ENCODE peak calls at places on chromosomes 4 and X, in ten cellular contexts. D, L, H, X, N, E, M, S, R and F are unnamed samples.

GRCh38 chrX:109886122-109886761 is 116.7 kb upstream of the TMEM164 start:
- DNase-seq in L (no peak), R (no peak), X (peak; percentile 35), S (no peak), N (peak; percentile 24), H (no peak), M (no peak), E (peak; percentile 26), D (peak; percentile 28), F (no peak)

GRCh38 chr4:15250021-15250441 is 177.8 kb upstream of the C1QTNF7 start:
- DNase-seq in M (no peak), D (no peak), L (no peak), N (peak; percentile 27), R (no peak), S (no peak), H (no peak), X (no peak), E (no peak), F (no peak)

GRCh38 chrX:53128097-53128749 is 34.3 kb downstream of the KANTR start:
- DNase-seq in S (no peak), M (no peak), H (no peak), E (no peak), X (no peak), L (no peak), R (no peak), N (peak; percentile 14), D (no peak), F (no peak)

GRCh38 chr4:169362607-169363006 is 91.9 kb upstream of the SH3RF1 start:
- DNase-seq in E (no peak), L (no peak), R (no peak), X (no peak), S (no peak), H (no peak), M (no peak), D (no peak), N (no peak), F (no peak)

GRCh38 chr4:153409924-153410501 is 56.1 kb upstream of the TMEM131L start:
- DNase-seq in L (no peak), E (no peak), X (no peak), R (no peak), N (peak; percentile 34), S (no peak), D (no peak), M (no peak), H (no peak), F (no peak)

GRCh38 chr4:184475096-184475461 is 729 bp upstream of the IRF2 start:
- DNase-seq in H (peak; percentile 67), M (peak; percentile 83), X (peak; percentile 44), S (peak; percentile 56), R (peak; percentile 68), D (peak; percentile 51), N (peak; percentile 42), E (peak; percentile 62), L (peak; percentile 66), F (no peak)

GRCh38 chrX:132216806-132217202 is 2.4 kb downstream of the RAP2C start:
- DNase-seq in N (peak; percentile 47), E (no peak), D (peak; percentile 45), S (no peak), M (no peak), H (no peak), X (no peak), L (no peak), R (no peak), F (no peak)

GRCh38 chr4:67130411-67130810 is 414.9 kb downstream of the CENPC start:
- DNase-seq in M (no peak), E (no peak), X (no peak), L (no peak), H (no peak), R (no peak), D (no peak), S (no peak), N (peak; percentile 4), F (no peak)

GRCh38 chr4:48779095-48779997 is 733 bp downstream of the FRYL start:
- DNase-seq in H (peak; percentile 82), X (peak; percentile 64), D (peak; percentile 52), N (peak; percentile 62), R (peak; percentile 74), S (peak; percentile 64), M (peak; percentile 87), L (peak; percentile 39), E (peak; percentile 68), F (peak; percentile 74)

GRCh38 chr4:147801820-147802219 is 69.9 kb downstream of the ARHGAP10 start:
- DNase-seq in E (no peak), L (no peak), X (no peak), M (no peak), H (no peak), D (no peak), N (no peak), S (no peak), R (no peak), F (no peak)

GRCh38 chrX:48632207-48632606 is 34.9 kb downstream of the WDR13 start:
- DNase-seq in D (no peak), H (no peak), S (no peak), X (no peak), E (no peak), M (no peak), N (no peak), R (no peak), L (no peak), F (no peak)

GRCh38 chrX:48626401-48627298 is 29.4 kb downstream of the WDR13 start:
- DNase-seq in L (no peak), X (no peak), E (no peak), M (no peak), N (no peak), D (no peak), H (no peak), R (no peak), S (no peak), F (no peak)

GRCh38 chrX:48636776-48637175 is 39.5 kb downstream of the WDR13 start:
- DNase-seq in H (no peak), D (no peak), N (no peak), X (no peak), E (no peak), R (no peak), S (no peak), L (no peak), M (no peak), F (no peak)

GRCh38 chrX:48636286-48636685 is 39.0 kb downstream of the WDR13 start:
- DNase-seq in X (no peak), M (no peak), H (no peak), E (no peak), S (no peak), N (no peak), L (no peak), R (no peak), D (no peak), F (no peak)

GRCh38 chrX:48631376-48632090 is 34.2 kb downstream of the WDR13 start:
- DNase-seq in X (peak; percentile 79), S (peak; percentile 86), E (peak; percentile 85), N (peak; percentile 82), D (peak; percentile 85), R (peak; percentile 54), H (peak; percentile 55), M (peak; percentile 70), L (peak; percentile 90), F (peak; percentile 70)
- H3K27ac ChIP-seq in X (peak overlapping the region; percentile 24), S (no peak overlapping the region), E (no peak overlapping the region), N (no peak overlapping the region), D (no peak overlapping the region), R (no peak overlapping the region), H (no peak overlapping the region), M (no peak overlapping the region), L (peak overlapping the region; percentile 44), F (no peak overlapping the region)

DNA sequence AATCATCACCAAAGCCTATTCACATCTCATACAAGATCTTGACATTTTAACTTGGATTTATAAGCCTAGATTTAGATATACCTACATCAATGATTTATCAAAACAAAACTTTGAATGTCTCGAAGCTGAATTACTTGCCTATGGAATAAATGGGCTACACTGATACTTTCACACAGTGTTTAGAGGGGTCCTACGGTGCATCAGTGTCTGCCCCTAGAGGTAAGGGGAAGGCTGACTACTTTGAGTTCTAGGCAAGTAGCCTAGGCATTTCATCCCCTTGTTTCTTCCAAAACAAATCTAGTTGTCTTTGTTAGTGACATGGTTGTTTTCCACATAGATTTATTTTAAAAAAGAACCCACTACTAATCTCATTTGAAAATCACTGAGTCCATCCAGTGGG is 158.1 kb upstream of the ATOH1 start:
- DNase-seq in R (no peak), S (no peak), N (no peak), D (no peak), L (no peak), H (no peak), M (no peak), X (no peak), E (no peak), F (no peak)
- H3K27ac ChIP-seq in R (no peak overlapping the region), S (no peak overlapping the region), N (no peak overlapping the region), D (no peak overlapping the region), L (no peak overlapping the region), H (no peak overlapping the region), M (no peak overlapping the region), X (no peak overlapping the region), E (no peak overlapping the region), F (no peak overlapping the region)

GRCh38 chrX:15856580-15856979 is 2.0 kb upstream of the AP1S2 start:
- DNase-seq in R (peak; percentile 3), D (no peak), E (no peak), N (no peak), H (no peak), S (no peak), X (no peak), M (no peak), L (no peak), F (no peak)
- H3K27ac ChIP-seq in R (no peak overlapping the region), D (no peak overlapping the region), E (peak overlapping the region; percentile 92), N (no peak overlapping the region), H (peak overlapping the region; percentile 93), S (no peak overlapping the region), X (peak overlapping the region; percentile 91), M (peak overlapping the region; percentile 86), L (peak overlapping the region; percentile 86), F (no peak overlapping the region)

GRCh38 chr4:41052287-41052686 is 162.1 kb downstream of the APBB2 start:
- DNase-seq in L (no peak), X (no peak), N (no peak), S (no peak), D (no peak), R (no peak), H (no peak), M (no peak), E (no peak), F (no peak)
- H3K27ac ChIP-seq in L (no peak overlapping the region), X (no peak overlapping the region), N (no peak overlapping the region), S (no peak overlapping the region), D (no peak overlapping the region), R (no peak overlapping the region), H (no peak overlapping the region), M (peak overlapping the region; percentile 63), E (no peak overlapping the region), F (no peak overlapping the region)

GRCh38 chr4:55170462-55170861 is 45.1 kb upstream of the KDR start:
- DNase-seq in S (no peak), X (no peak), N (no peak), R (no peak), H (no peak), L (no peak), M (no peak), D (no peak), E (no peak), F (no peak)

GRCh38 chr4:55173580-55173979 is 48.2 kb upstream of the KDR start:
- DNase-seq in M (no peak), X (no peak), N (peak; percentile 81), L (no peak), E (no peak), R (no peak), S (no peak), D (peak; percentile 60), H (no peak), F (no peak)

GRCh38 chr4:55172694-55173287 is 47.4 kb upstream of the KDR start:
- DNase-seq in N (peak; percentile 76), H (no peak), R (no peak), X (no peak), D (no peak), L (peak; percentile 32), S (no peak), M (no peak), E (no peak), F (no peak)

GRCh38 chr4:55169352-55169959 is 44.1 kb upstream of the KDR start:
- DNase-seq in H (no peak), M (no peak), E (no peak), N (peak; percentile 44), D (no peak), X (no peak), L (no peak), S (no peak), R (no peak), F (no peak)
- H3K27ac ChIP-seq in H (no peak overlapping the region), M (no peak overlapping the region), E (no peak overlapping the region), N (no peak overlapping the region), D (no peak overlapping the region), X (no peak overlapping the region), L (no peak overlapping the region), S (peak overlapping the region; percentile 10), R (no peak overlapping the region), F (no peak overlapping the region)